ENCODE peak calls at places on chromosomes 5 and 9, in five cellular contexts. One of them, this sample, is unnamed.

GRCh38 chr5:175567954-175568353 is 89.6 kb downstream of the SFXN1 start:
- DNase-seq in suprapubic skin: no peak
- DNase-seq in fibroblast of lung: no peak
- DNase-seq in CD8-positive, alpha-beta memory T cell: no peak
- DNase-seq in aorta: no peak
- DNase-seq in this sample: no peak

GRCh38 chr5:10723519-10723918 is 37.5 kb downstream of the DAP start:
- DNase-seq in suprapubic skin: no peak
- DNase-seq in fibroblast of lung: no peak
- DNase-seq in CD8-positive, alpha-beta memory T cell: no peak
- DNase-seq in aorta: no peak
- DNase-seq in this sample: no peak

GRCh38 chr9:36924071-36924470 is 110.0 kb downstream of the PAX5 start:
- DNase-seq in suprapubic skin: no peak
- DNase-seq in fibroblast of lung: peak
- DNase-seq in CD8-positive, alpha-beta memory T cell: no peak
- DNase-seq in aorta: no peak
- DNase-seq in this sample: no peak

GRCh38 chr5:137619191-137619870 is 116.6 kb downstream of the KLHL3 start:
- DNase-seq in suprapubic skin: peak
- DNase-seq in fibroblast of lung: peak
- DNase-seq in CD8-positive, alpha-beta memory T cell: no peak
- DNase-seq in aorta: peak
- DNase-seq in this sample: no peak

GRCh38 chr9:91180240-91180929 is 181.3 kb downstream of the AUH start:
- DNase-seq in suprapubic skin: peak
- DNase-seq in fibroblast of lung: no peak
- DNase-seq in CD8-positive, alpha-beta memory T cell: no peak
- DNase-seq in aorta: no peak
- DNase-seq in this sample: no peak

GRCh38 chr5:4370218-4370617 is 769.9 kb upstream of the ADAMTS16 start:
- DNase-seq in suprapubic skin: no peak
- DNase-seq in fibroblast of lung: no peak
- DNase-seq in CD8-positive, alpha-beta memory T cell: no peak
- DNase-seq in aorta: no peak
- DNase-seq in this sample: no peak

GRCh38 chr9:138101444-138102234 is 224.1 kb downstream of the CACNA1B start:
- DNase-seq in suprapubic skin: no peak
- DNase-seq in fibroblast of lung: no peak
- DNase-seq in CD8-positive, alpha-beta memory T cell: no peak
- DNase-seq in aorta: peak
- DNase-seq in this sample: no peak

GRCh38 chr5:107604990-107605389 is 65.7 kb downstream of the EFNA5 start:
- DNase-seq in suprapubic skin: no peak
- DNase-seq in fibroblast of lung: peak
- DNase-seq in CD8-positive, alpha-beta memory T cell: no peak
- DNase-seq in aorta: no peak
- DNase-seq in this sample: no peak

GRCh38 chr9:114898741-114899140 is 31.6 kb downstream of the TNFSF8 start:
- DNase-seq in suprapubic skin: no peak
- DNase-seq in fibroblast of lung: no peak
- DNase-seq in CD8-positive, alpha-beta memory T cell: peak
- DNase-seq in aorta: no peak
- DNase-seq in this sample: no peak

GRCh38 chr9:98334796-98335195 is 79.3 kb upstream of the TBC1D2 start:
- DNase-seq in suprapubic skin: no peak
- DNase-seq in fibroblast of lung: no peak
- DNase-seq in CD8-positive, alpha-beta memory T cell: no peak
- DNase-seq in aorta: no peak
- DNase-seq in this sample: no peak

GRCh38 chr9:90038778-90039177 is 434.0 kb downstream of the GADD45G start:
- DNase-seq in suprapubic skin: no peak
- DNase-seq in fibroblast of lung: peak
- DNase-seq in CD8-positive, alpha-beta memory T cell: no peak
- DNase-seq in aorta: no peak
- DNase-seq in this sample: no peak

GRCh38 chr9:136052991-136053756 is 41.9 kb downstream of the NACC2 start:
- DNase-seq in suprapubic skin: no peak
- DNase-seq in fibroblast of lung: peak
- DNase-seq in CD8-positive, alpha-beta memory T cell: no peak
- DNase-seq in aorta: no peak
- DNase-seq in this sample: no peak

GRCh38 chr9:93896496-93897033 is 58.6 kb downstream of the BARX1 start:
- DNase-seq in suprapubic skin: no peak
- DNase-seq in fibroblast of lung: no peak
- DNase-seq in CD8-positive, alpha-beta memory T cell: peak
- DNase-seq in aorta: no peak
- DNase-seq in this sample: no peak

GRCh38 chr9:72145733-72146132 is 3.5 kb upstream of the GDA start:
- DNase-seq in suprapubic skin: no peak
- DNase-seq in fibroblast of lung: no peak
- DNase-seq in CD8-positive, alpha-beta memory T cell: no peak
- DNase-seq in aorta: no peak
- DNase-seq in this sample: no peak

GRCh38 chr5:14838396-14839319 is 32.9 kb downstream of the ANKH start:
- DNase-seq in suprapubic skin: no peak
- DNase-seq in fibroblast of lung: no peak
- DNase-seq in CD8-positive, alpha-beta memory T cell: no peak
- DNase-seq in aorta: no peak
- DNase-seq in this sample: no peak

GRCh38 chr5:14834062-14834461 is 37.5 kb downstream of the ANKH start:
- DNase-seq in suprapubic skin: no peak
- DNase-seq in fibroblast of lung: no peak
- DNase-seq in CD8-positive, alpha-beta memory T cell: no peak
- DNase-seq in aorta: no peak
- DNase-seq in this sample: no peak

GRCh38 chr5:14831006-14831338 is 40.6 kb downstream of the ANKH start:
- DNase-seq in suprapubic skin: no peak
- DNase-seq in fibroblast of lung: no peak
- DNase-seq in CD8-positive, alpha-beta memory T cell: no peak
- DNase-seq in aorta: no peak
- DNase-seq in this sample: no peak

GRCh38 chr5:14830210-14831005 is 41.2 kb downstream of the ANKH start:
- DNase-seq in suprapubic skin: no peak
- DNase-seq in fibroblast of lung: no peak
- DNase-seq in CD8-positive, alpha-beta memory T cell: no peak
- DNase-seq in aorta: no peak
- DNase-seq in this sample: no peak

DNA sequence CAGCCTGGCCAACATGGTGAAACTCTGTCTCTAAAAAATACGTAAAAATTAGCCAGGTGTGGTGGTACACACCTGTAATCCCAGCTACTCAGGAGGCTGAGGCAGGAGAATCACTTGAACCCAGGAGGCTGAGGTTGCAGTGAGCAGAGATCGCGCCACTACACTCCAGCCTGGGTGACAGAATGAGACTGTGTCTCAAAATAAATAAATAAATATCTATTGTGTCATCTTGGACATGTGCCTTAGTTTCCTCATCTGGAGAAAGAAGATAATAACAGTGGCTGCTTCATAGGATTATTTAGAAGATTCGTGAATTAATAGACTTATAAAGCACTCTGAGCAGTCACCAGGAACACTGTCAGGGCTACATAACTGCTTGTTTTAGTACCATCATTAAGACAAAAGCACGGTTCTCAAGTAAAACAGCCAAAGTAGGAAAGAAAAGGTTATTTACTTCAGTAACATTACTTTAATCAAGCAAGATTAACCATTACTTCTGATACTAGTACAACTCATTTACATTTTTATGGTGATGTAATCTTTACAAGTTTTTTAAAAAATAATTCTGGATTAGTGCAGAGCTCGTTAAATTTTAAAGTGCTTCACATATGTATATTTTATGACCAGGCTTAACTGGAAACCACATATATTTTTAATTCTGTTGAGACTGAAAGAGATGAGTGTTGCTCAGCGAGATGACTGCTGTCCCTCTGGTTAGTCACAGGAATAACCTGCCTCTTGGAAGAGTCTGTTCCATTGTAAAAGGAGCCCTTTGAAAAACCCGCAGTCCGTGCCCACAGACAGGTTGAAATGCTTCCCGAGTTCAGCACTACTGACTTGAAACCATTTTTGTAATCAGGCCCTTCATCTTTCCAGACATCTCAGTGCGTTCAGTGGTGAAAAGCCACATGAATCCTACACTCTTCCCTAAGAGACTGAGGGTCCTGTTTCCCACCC is 36.7 kb downstream of the ANKH start:
- DNase-seq in suprapubic skin: no peak
- DNase-seq in fibroblast of lung: peak
- DNase-seq in CD8-positive, alpha-beta memory T cell: no peak
- DNase-seq in aorta: no peak
- DNase-seq in this sample: no peak
- H3K27ac ChIP-seq in suprapubic skin: no peak
- H3K27ac ChIP-seq in fibroblast of lung: no peak
- H3K27ac ChIP-seq in CD8-positive, alpha-beta memory T cell: no peak
- H3K27ac ChIP-seq in aorta: no peak
- H3K27ac ChIP-seq in this sample: no peak

GRCh38 chr5:179262126-179262920 is 82.9 kb downstream of the ADAMTS2 start:
- DNase-seq in suprapubic skin: no peak
- DNase-seq in fibroblast of lung: no peak
- DNase-seq in CD8-positive, alpha-beta memory T cell: no peak
- DNase-seq in aorta: no peak
- DNase-seq in this sample: no peak
- H3K27ac ChIP-seq in suprapubic skin: no peak
- H3K27ac ChIP-seq in fibroblast of lung: no peak
- H3K27ac ChIP-seq in CD8-positive, alpha-beta memory T cell: no peak
- H3K27ac ChIP-seq in aorta: no peak
- H3K27ac ChIP-seq in this sample: no peak

DNA sequence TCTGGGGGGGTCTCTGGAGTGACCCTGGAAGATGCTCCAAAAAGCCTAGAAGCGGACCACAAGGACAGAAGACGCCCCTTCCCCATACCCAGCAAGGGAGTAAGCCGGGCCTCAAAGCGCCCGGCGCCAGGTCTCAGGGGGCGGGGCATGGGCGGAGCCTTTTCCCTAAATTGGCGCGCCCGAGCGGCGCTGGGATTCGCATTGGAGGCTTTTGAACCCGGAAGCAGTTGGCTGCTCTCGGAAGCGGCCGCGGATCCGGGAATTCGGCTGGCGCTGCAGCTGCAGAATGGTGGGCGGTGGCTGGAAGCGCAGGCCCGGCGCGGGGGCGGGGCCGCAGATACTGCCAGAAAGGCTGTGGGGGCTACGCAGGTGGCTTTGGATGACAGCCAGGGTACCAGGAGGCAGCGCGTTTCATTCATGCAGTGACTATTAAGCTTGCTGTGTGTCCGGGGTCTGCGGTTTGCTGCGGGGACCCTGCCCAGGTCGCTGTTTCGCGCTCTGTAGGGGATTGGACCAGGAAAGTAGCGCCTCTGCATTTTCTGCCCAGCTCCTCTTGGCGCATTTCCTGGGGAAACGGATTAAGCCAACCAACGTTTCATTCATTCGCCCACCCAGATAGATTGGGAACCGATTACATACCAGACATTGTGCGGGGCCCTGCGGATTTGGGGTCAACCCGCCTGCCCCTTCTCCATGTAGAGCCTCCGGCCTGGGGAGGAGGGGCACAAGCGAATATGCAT is 83.0 kb upstream of the FREM1 start:
- DNase-seq in suprapubic skin: peak
- DNase-seq in fibroblast of lung: peak
- DNase-seq in CD8-positive, alpha-beta memory T cell: no peak
- DNase-seq in aorta: peak
- DNase-seq in this sample: peak
- H3K27ac ChIP-seq in suprapubic skin: peak
- H3K27ac ChIP-seq in fibroblast of lung: no peak
- H3K27ac ChIP-seq in CD8-positive, alpha-beta memory T cell: no peak
- H3K27ac ChIP-seq in aorta: no peak
- H3K27ac ChIP-seq in this sample: peak

GRCh38 chr5:62011072-62011664 is 294.8 kb upstream of the KIF2A start:
- DNase-seq in suprapubic skin: no peak
- DNase-seq in fibroblast of lung: no peak
- DNase-seq in CD8-positive, alpha-beta memory T cell: no peak
- DNase-seq in aorta: no peak
- DNase-seq in this sample: no peak
- H3K27ac ChIP-seq in suprapubic skin: no peak
- H3K27ac ChIP-seq in fibroblast of lung: no peak
- H3K27ac ChIP-seq in CD8-positive, alpha-beta memory T cell: no peak
- H3K27ac ChIP-seq in aorta: no peak
- H3K27ac ChIP-seq in this sample: no peak

GRCh38 chr9:134456740-134457315 is 130.6 kb downstream of the RXRA start:
- DNase-seq in suprapubic skin: no peak
- DNase-seq in fibroblast of lung: no peak
- DNase-seq in CD8-positive, alpha-beta memory T cell: no peak
- DNase-seq in aorta: no peak
- DNase-seq in this sample: no peak
- H3K27ac ChIP-seq in suprapubic skin: peak
- H3K27ac ChIP-seq in fibroblast of lung: peak
- H3K27ac ChIP-seq in CD8-positive, alpha-beta memory T cell: peak
- H3K27ac ChIP-seq in aorta: peak
- H3K27ac ChIP-seq in this sample: peak

GRCh38 chr5:150512368-150512747 is 4.4 kb downstream of the NDST1 start:
- DNase-seq in suprapubic skin: no peak
- DNase-seq in fibroblast of lung: no peak
- DNase-seq in CD8-positive, alpha-beta memory T cell: no peak
- DNase-seq in aorta: no peak
- DNase-seq in this sample: no peak

GRCh38 chr5:150515446-150515845 is 7.5 kb downstream of the NDST1 start:
- DNase-seq in suprapubic skin: no peak
- DNase-seq in fibroblast of lung: peak
- DNase-seq in CD8-positive, alpha-beta memory T cell: no peak
- DNase-seq in aorta: no peak
- DNase-seq in this sample: no peak

GRCh38 chr5:150514708-150515211 is 6.8 kb downstream of the NDST1 start:
- DNase-seq in suprapubic skin: no peak
- DNase-seq in fibroblast of lung: peak
- DNase-seq in CD8-positive, alpha-beta memory T cell: no peak
- DNase-seq in aorta: no peak
- DNase-seq in this sample: no peak

GRCh38 chr5:150511641-150512367 is 3.9 kb downstream of the NDST1 start:
- DNase-seq in suprapubic skin: peak
- DNase-seq in fibroblast of lung: peak
- DNase-seq in CD8-positive, alpha-beta memory T cell: no peak
- DNase-seq in aorta: no peak
- DNase-seq in this sample: peak

GRCh38 chr5:150513375-150514309 is 5.7 kb downstream of the NDST1 start:
- DNase-seq in suprapubic skin: no peak
- DNase-seq in fibroblast of lung: peak
- DNase-seq in CD8-positive, alpha-beta memory T cell: no peak
- DNase-seq in aorta: no peak
- DNase-seq in this sample: peak
- H3K27ac ChIP-seq in suprapubic skin: peak
- H3K27ac ChIP-seq in fibroblast of lung: peak
- H3K27ac ChIP-seq in CD8-positive, alpha-beta memory T cell: no peak
- H3K27ac ChIP-seq in aorta: no peak
- H3K27ac ChIP-seq in this sample: peak

GRCh38 chr9:110357510-110357909 is 19.8 kb upstream of the TXNDC8 start:
- DNase-seq in suprapubic skin: no peak
- DNase-seq in fibroblast of lung: no peak
- DNase-seq in CD8-positive, alpha-beta memory T cell: no peak
- DNase-seq in aorta: no peak
- DNase-seq in this sample: no peak
- H3K27ac ChIP-seq in suprapubic skin: no peak
- H3K27ac ChIP-seq in fibroblast of lung: no peak
- H3K27ac ChIP-seq in CD8-positive, alpha-beta memory T cell: no peak
- H3K27ac ChIP-seq in aorta: no peak
- H3K27ac ChIP-seq in this sample: no peak